ENCODE peak calls at places on chromosomes 12 and 14, in five cellular contexts. L is tibial artery; G is psoas muscle; X is CD8-positive, alpha-beta T cell; Z is GM10248. N is an unnamed sample.

GRCh38 chr12:29439506-29439905 is 58.0 kb downstream of the OVCH1 start:
- DNase-seq in L (no peak), G (no peak), X (no peak), Z (no peak), N (no peak)

GRCh38 chr12:6084261-6084968 is 40.1 kb downstream of the VWF start:
- DNase-seq in L (peak), G (no peak), X (no peak), Z (no peak), N (peak)

GRCh38 chr14:67579636-67580035 is 20.4 kb downstream of the PIGH start:
- DNase-seq in L (peak), G (no peak), X (no peak), Z (no peak), N (no peak)

GRCh38 chr12:46983959-46984833 is 95.2 kb upstream of the PCED1B start:
- DNase-seq in L (no peak), G (no peak), X (no peak), Z (peak), N (peak)

GRCh38 chr14:104863923-104864266 is 1.2 kb upstream of the CEP170B start:
- DNase-seq in L (peak), G (peak), X (no peak), Z (no peak), N (no peak)

GRCh38 chr12:80848858-80849257 is 88.9 kb downstream of the LIN7A start:
- DNase-seq in L (no peak), G (no peak), X (no peak), Z (no peak), N (no peak)

GRCh38 chr12:44833561-44833960 is 42.6 kb downstream of the NELL2 start:
- DNase-seq in L (no peak), G (no peak), X (no peak), Z (no peak), N (no peak)

GRCh38 chr14:70189678-70190077 is 927 bp upstream of the SLC8A3 start:
- DNase-seq in L (no peak), G (no peak), X (no peak), Z (peak), N (no peak)

GRCh38 chr14:96783306-96784224 is 13.6 kb upstream of the VRK1 start:
- DNase-seq in L (no peak), G (no peak), X (no peak), Z (no peak), N (no peak)

GRCh38 chr14:60648934-60649814 is at the start of gene SIX1:
- DNase-seq in L (peak), G (peak), X (no peak), Z (peak), N (peak)

GRCh38 chr12:131833896-131834641 is 5.9 kb downstream of the MMP17 start:
- DNase-seq in L (peak), G (no peak), X (no peak), Z (no peak), N (no peak)
- TF ChIP-seq CTCF in L (no peak), G (no peak), X (no peak), Z (peak), N (peak)

DNA sequence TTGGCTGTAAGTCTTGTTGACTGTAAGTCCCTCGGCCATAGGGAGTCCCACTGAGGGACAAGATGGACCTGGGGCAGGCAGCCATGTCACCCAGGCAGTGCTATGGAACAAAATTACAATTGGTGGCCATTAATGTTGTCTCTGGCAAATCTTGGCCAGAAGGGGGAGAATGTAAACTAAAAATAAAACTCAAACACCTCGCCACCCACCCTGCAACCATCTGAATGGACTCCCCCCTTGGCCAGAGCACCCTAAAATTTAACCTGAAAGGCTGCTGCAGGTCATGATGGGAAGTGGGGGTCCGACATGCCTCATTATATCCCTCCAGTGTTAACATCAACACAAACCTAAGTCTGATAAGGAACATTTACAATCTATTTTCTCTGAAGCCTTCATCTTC is 8.2 kb downstream of the SLC22A17 start:
- DNase-seq in L (no peak), G (no peak), X (no peak), Z (no peak), N (no peak)
- TF ChIP-seq CTCF in L (no peak), G (no peak), X (no peak), Z (no peak), N (peak)

DNA sequence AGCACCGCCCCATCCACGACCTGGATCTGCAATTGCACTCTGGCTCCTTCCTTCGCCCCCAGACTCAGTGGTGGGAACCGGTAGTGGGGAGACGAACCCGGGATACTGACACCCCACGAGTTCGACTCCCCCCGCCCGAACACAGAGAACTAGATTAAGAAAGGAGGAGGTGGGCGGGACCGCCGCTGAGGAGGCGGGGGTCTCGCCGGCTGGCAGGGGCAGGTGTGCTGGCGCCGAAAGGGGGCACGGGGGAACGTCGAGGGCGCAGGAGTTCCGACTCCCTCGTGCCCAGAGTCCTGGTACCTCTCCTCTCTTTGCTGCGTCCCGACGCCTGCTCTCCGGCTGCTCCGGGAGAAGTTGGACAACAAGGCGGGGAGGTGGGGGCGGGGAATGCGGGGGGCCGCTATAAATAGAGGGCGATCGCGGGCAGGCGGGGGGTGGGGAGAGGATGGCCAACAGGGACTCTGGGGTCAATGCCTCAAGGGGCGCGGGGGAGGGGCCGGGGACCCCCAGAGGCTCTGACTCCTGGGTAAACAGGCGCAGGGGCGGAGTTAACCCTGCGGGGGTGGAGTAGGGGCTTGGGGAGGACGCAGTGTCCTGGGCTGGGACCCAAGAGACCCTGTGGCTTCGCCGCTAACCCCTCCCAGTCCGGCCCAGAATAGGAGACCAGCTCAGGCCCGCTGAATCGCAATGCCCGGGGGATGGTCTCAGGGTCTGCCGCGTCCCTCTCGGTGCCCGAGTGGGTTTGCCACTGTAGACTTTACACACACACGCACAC is 702 bp upstream of the NDRG2 start:
- DNase-seq in L (peak), G (peak), X (no peak), Z (no peak), N (no peak)
- TF ChIP-seq CTCF in L (peak), G (no peak), X (no peak), Z (no peak), N (no peak)

DNA sequence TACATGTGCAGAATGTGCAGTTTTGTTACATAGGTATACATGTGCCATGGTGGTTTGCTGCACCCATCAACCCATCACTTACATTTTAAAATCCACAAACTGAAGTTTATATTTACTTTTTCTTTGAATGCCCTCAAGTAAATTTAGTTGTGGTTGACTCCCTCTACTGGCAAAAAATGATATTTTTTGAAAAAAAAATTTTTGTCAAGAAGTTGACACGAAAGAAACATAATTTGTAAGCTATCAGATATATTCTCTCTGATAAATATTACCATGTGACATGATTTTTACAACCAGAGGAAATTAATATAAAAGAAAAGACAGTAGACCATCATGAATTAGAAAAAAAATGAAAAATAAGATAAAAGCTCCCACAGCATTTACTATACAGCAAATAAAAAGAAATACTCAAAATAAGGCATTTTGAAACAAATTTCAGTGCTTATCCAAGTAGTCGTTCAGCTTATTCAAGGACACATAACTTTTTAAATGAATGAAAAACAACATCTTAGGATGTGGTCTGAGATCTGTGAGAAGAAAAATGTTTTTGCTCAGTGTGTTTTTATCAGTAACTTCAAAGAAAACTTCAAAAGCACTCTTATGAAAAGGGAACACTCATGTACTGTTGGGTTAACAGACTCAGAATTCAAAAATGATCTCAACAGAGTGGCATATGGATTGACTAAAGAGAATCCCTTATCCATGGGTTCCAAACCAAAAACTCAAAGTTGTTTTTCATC is 30.0 kb upstream of the GRIP1 start:
- DNase-seq in L (no peak), G (no peak), X (no peak), Z (no peak), N (no peak)
- TF ChIP-seq CTCF in L (peak), G (no peak), X (peak), Z (peak), N (peak)

GRCh38 chr12:3300833-3301401 is 190.1 kb upstream of the PRMT8 start:
- DNase-seq in L (no peak), G (peak), X (no peak), Z (no peak), N (no peak)
- TF ChIP-seq CTCF in L (no peak), G (no peak), X (no peak), Z (no peak), N (peak)

N was measured in PC-9.